ENCODE peak calls at places on chromosomes 3 and 15, in seven cellular contexts. Z, D, S, J, B, I and X are unnamed samples.
A peak's percentile ranks its signal among the peaks of the same experiment; 100 is the strongest.

GRCh38 chr3:24680214-24680967 is 185.7 kb upstream of the THRB start:
- DNase-seq in S (peak; percentile 6), I (peak; percentile 56), J (peak; percentile 72), Z (peak; percentile 54), D (no peak), B (peak; percentile 73), X (peak; percentile 75)

GRCh38 chr3:98735761-98736269 is 27.3 kb upstream of the ST3GAL6 start:
- DNase-seq in I (peak; percentile 31), D (no peak), B (no peak), J (no peak), S (no peak), Z (no peak), X (no peak)

GRCh38 chr15:31311735-31312134 is 14.9 kb upstream of the KLF13 start:
- DNase-seq in I (no peak), B (no peak), J (peak; percentile 39), D (no peak), S (no peak), Z (no peak), X (no peak)

GRCh38 chr15:39125904-39126303 is 455.0 kb upstream of the THBS1 start:
- DNase-seq in S (no peak), Z (peak; percentile 39), I (peak; percentile 74), B (peak; percentile 69), J (no peak), D (peak; percentile 54), X (no peak)

GRCh38 chr3:142366434-142366833 is 81.4 kb downstream of the XRN1 start:
- DNase-seq in B (peak; percentile 2), J (no peak), D (peak; percentile 6), I (peak; percentile 9), S (no peak), Z (no peak), X (no peak)

GRCh38 chr3:197749315-197749600 is 425 bp upstream of the FYTTD1 start:
- DNase-seq in B (peak; percentile 58), S (peak; percentile 67), D (peak; percentile 46), I (no peak), J (no peak), Z (peak; percentile 66), X (no peak)

GRCh38 chr3:31610700-31611275 is 78.1 kb downstream of the STT3B start:
- DNase-seq in Z (no peak), J (no peak), B (peak; percentile 63), S (no peak), D (peak; percentile 55), I (peak; percentile 38), X (no peak)

GRCh38 chr3:112894258-112894657 is 47.6 kb upstream of the CD200R1L start:
- DNase-seq in Z (no peak), B (no peak), J (no peak), I (peak; percentile 55), S (no peak), D (peak; percentile 16), X (peak; percentile 6)

GRCh38 chr15:49627407-49627877 is 6.6 kb downstream of the DTWD1 start:
- DNase-seq in J (no peak), I (peak; percentile 87), S (no peak), D (peak; percentile 93), B (peak; percentile 70), Z (no peak), X (no peak)